ENCODE peak calls at places on chromosomes 6 and 20, in ten cellular contexts. T is A673; M is endodermal cell; I is HCT116; L is Peyer's patch; R is AG04449; G is fibroblast of mammary gland; S is effector memory CD4-positive, alpha-beta T cell; H is transverse colon; N is NT2/D1. W is an unnamed sample.
A peak's percentile ranks its signal among the peaks of the same experiment; 100 is the strongest.

GRCh38 chr20:61580958-61581824 is 329.1 kb downstream of the CDH4 start:
- DNase-seq in T (no peak), N (no peak), R (no peak), M (no peak), I (no peak), G (no peak), L (no peak), H (no peak), S (no peak), W (no peak)

GRCh38 chr20:36315545-36316351 is 9.6 kb downstream of the DLGAP4 start:
- DNase-seq in I (no peak), L (no peak), H (no peak), R (no peak), N (no peak), T (no peak), G (no peak), S (no peak), M (peak; percentile 45), W (no peak)

GRCh38 chr6:43904311-43905123 is 134.5 kb downstream of the VEGFA start:
- DNase-seq in S (no peak), M (no peak), H (no peak), G (no peak), N (no peak), R (no peak), T (peak; percentile 59), L (no peak), I (no peak), W (no peak)

GRCh38 chr20:42639140-42639539 is 550.6 kb downstream of the PTPRT start:
- DNase-seq in G (no peak), T (no peak), R (no peak), N (no peak), S (no peak), I (no peak), L (no peak), H (no peak), M (no peak), W (no peak)

GRCh38 chr6:6751615-6752014 is 163.1 kb downstream of the LY86 start:
- DNase-seq in L (no peak), T (peak; percentile 74), S (no peak), I (peak; percentile 39), M (no peak), R (no peak), N (no peak), G (peak; percentile 33), H (peak; percentile 84), W (no peak)

GRCh38 chr20:41769650-41770049 is 151.5 kb upstream of the CHD6 start:
- DNase-seq in L (no peak), G (no peak), H (no peak), M (peak; percentile 71), T (no peak), N (peak; percentile 38), R (no peak), S (no peak), I (no peak), W (no peak)

GRCh38 chr6:75171581-75172360 is 34.1 kb downstream of the COL12A1 start:
- DNase-seq in N (no peak), S (no peak), T (no peak), L (no peak), M (no peak), H (no peak), I (no peak), G (peak; percentile 21), R (no peak), W (peak; percentile 18)

GRCh38 chr20:48096212-48096875 is 311.1 kb upstream of the SULF2 start:
- DNase-seq in L (no peak), G (no peak), S (no peak), I (no peak), H (no peak), T (no peak), N (no peak), R (no peak), M (no peak), W (no peak)

GRCh38 chr6:132919476-132919875 is 105.1 kb downstream of the RPS12 start:
- DNase-seq in M (no peak), R (peak; percentile 59), N (no peak), T (no peak), L (no peak), S (no peak), I (no peak), G (peak; percentile 96), H (peak; percentile 21), W (peak; percentile 96)

GRCh38 chr6:5584072-5584471 is 322.8 kb downstream of the FARS2 start:
- DNase-seq in L (no peak), N (no peak), G (peak; percentile 73), M (no peak), S (no peak), R (peak; percentile 70), T (peak; percentile 8), H (no peak), I (no peak), W (peak; percentile 60)

GRCh38 chr6:1611572-1612385 is 2.1 kb downstream of the FOXC1 start:
- DNase-seq in G (no peak), L (no peak), R (no peak), H (no peak), S (no peak), N (no peak), M (peak; percentile 88), T (peak; percentile 40), I (no peak), W (no peak)

GRCh38 chr6:1612386-1612893 is 2.7 kb downstream of the FOXC1 start:
- DNase-seq in H (no peak), M (peak; percentile 29), N (no peak), L (no peak), R (no peak), T (no peak), G (no peak), S (no peak), I (no peak), W (no peak)

GRCh38 chr6:1613631-1614447 is 4.1 kb downstream of the FOXC1 start:
- DNase-seq in T (no peak), I (no peak), L (no peak), S (no peak), N (no peak), R (no peak), M (peak; percentile 92), G (no peak), H (no peak), W (no peak)

GRCh38 chr6:1614448-1614766 is 4.7 kb downstream of the FOXC1 start:
- DNase-seq in G (no peak), N (no peak), R (no peak), M (peak; percentile 74), I (no peak), H (no peak), L (no peak), S (no peak), T (no peak), W (no peak)

GRCh38 chr6:1612902-1613301 is 3.2 kb downstream of the FOXC1 start:
- DNase-seq in M (peak; percentile 36), H (no peak), N (no peak), S (no peak), R (no peak), I (no peak), L (no peak), T (no peak), G (peak; percentile 80), W (no peak)
- H3K4me3 ChIP-seq in M (peak overlapping the region; percentile 80), H (no peak overlapping the region), N (no peak overlapping the region), S (no peak overlapping the region), R (peak overlapping the region; percentile 72), I (peak overlapping the region; percentile 23), L (peak overlapping the region; percentile 62), T (no peak overlapping the region), G (peak overlapping the region; percentile 43), W (peak overlapping the region; percentile 61)

DNA sequence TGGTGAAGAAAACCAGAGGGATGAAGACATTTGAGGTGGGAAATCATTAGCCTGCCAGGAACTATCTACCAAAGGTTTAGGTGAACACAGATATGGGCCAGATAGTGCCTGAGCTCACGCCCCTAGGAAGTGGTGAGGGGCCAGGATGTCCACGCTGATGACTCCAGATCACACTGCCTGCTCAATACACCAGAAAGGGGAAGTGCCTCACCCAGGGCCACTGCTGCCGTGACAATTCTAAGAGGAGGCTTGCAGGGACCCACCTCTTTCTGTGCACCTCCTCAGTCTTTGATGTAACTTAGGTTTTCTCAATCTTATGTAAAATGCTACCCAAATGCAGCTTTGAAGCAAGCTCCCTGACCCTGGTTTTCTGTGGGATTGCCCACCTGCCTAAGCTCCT is 5.4 kb upstream of the RAB44 start:
- DNase-seq in M (peak; percentile 35), I (no peak), R (no peak), S (no peak), N (no peak), H (peak; percentile 38), T (no peak), L (peak; percentile 84), G (no peak), W (no peak)
- H3K4me3 ChIP-seq in M (no peak overlapping the region), I (no peak overlapping the region), R (no peak overlapping the region), S (no peak overlapping the region), N (no peak overlapping the region), H (no peak overlapping the region), T (no peak overlapping the region), L (no peak overlapping the region), G (no peak overlapping the region), W (no peak overlapping the region)

GRCh38 chr20:19890358-19891117 is 126.6 kb upstream of the NAA20 start:
- DNase-seq in G (no peak), T (no peak), N (no peak), I (no peak), S (no peak), M (no peak), R (no peak), L (no peak), H (no peak), W (no peak)
- H3K4me3 ChIP-seq in G (no peak overlapping the region), T (no peak overlapping the region), N (no peak overlapping the region), I (no peak overlapping the region), S (no peak overlapping the region), M (no peak overlapping the region), R (no peak overlapping the region), L (peak overlapping the region; percentile 51), H (no peak overlapping the region), W (no peak overlapping the region)

GRCh38 chr6:130138116-130138908 is 84.4 kb downstream of the SAMD3 start:
- DNase-seq in R (no peak), I (no peak), M (no peak), H (no peak), G (no peak), T (no peak), S (no peak), N (no peak), L (no peak), W (no peak)

GRCh38 chr6:130138909-130139242 is 83.9 kb downstream of the SAMD3 start:
- DNase-seq in S (no peak), H (no peak), I (no peak), T (no peak), L (no peak), M (no peak), R (no peak), G (no peak), N (no peak), W (no peak)

GRCh38 chr6:130132286-130132701 is 90.5 kb downstream of the SAMD3 start:
- DNase-seq in L (no peak), S (peak; percentile 41), M (no peak), R (no peak), I (no peak), H (peak; percentile 52), N (no peak), G (no peak), T (no peak), W (no peak)

GRCh38 chr6:130136803-130137202 is 85.9 kb downstream of the SAMD3 start:
- DNase-seq in I (no peak), H (no peak), G (peak; percentile 12), S (no peak), M (no peak), R (no peak), T (no peak), L (no peak), N (no peak), W (no peak)

DNA sequence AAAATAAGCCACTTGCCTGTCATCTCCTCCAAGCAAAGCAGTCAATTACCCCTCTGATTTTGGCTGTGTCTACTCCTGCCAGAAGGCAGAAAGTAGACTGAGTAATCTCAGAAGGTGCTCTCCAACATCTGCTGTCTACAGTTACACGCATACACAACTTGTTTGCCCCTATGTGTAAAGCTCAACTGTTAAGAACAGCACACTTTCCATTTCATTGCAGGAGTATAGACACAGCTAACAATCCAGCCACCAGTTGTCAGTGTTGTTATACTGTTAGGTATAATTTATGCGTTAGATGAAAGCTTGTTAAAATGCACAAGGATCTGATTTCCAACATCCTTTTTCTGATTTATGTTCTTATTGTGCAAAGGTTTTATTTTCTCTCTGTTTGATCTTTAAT is 88.2 kb downstream of the SAMD3 start:
- DNase-seq in G (no peak), H (no peak), L (no peak), N (no peak), M (no peak), S (no peak), T (no peak), R (no peak), I (no peak), W (no peak)
- H3K4me3 ChIP-seq in G (no peak overlapping the region), H (no peak overlapping the region), L (no peak overlapping the region), N (no peak overlapping the region), M (no peak overlapping the region), S (no peak overlapping the region), T (no peak overlapping the region), R (no peak overlapping the region), I (no peak overlapping the region), W (no peak overlapping the region)